ENCODE peak calls at places on chromosomes 7 and 10, in seven cellular contexts. One of them, this sample, is unnamed.
A peak's percentile ranks its signal among the peaks of the same experiment; 100 is the strongest.

GRCh38 chr7:33262476-33262875 is 133.1 kb downstream of the BBS9 start:
- DNase-seq in LoVo: no peak
- DNase-seq in NCI-H2029: no peak
- DNase-seq in hepatic stellate cell: no peak
- DNase-seq in stimulated activated CD4-positive, alpha-beta T cell treated with anti-CD3 and anti-CD28 coated beads, Interleukin-15, amount 100 ng/mL, for 1 hour: no peak
- DNase-seq in NCI-H460: no peak
- DNase-seq in astrocyte of the cerebellum: no peak
- DNase-seq in this sample: no peak

GRCh38 chr10:30463944-30464451 is 30.0 kb downstream of the MAP3K8 start:
- DNase-seq in hepatic stellate cell: peak; percentile 12
- DNase-seq in LoVo: no peak
- DNase-seq in NCI-H460: no peak
- DNase-seq in stimulated activated CD4-positive, alpha-beta T cell treated with anti-CD3 and anti-CD28 coated beads, Interleukin-15, amount 100 ng/mL, for 1 hour: no peak
- DNase-seq in astrocyte of the cerebellum: no peak
- DNase-seq in NCI-H2029: no peak
- DNase-seq in this sample: no peak

GRCh38 chr7:116354171-116354545 is 143.8 kb downstream of the TES start:
- DNase-seq in stimulated activated CD4-positive, alpha-beta T cell treated with anti-CD3 and anti-CD28 coated beads, Interleukin-15, amount 100 ng/mL, for 1 hour: no peak
- DNase-seq in astrocyte of the cerebellum: peak; percentile 90
- DNase-seq in NCI-H2029: no peak
- DNase-seq in NCI-H460: peak; percentile 44
- DNase-seq in hepatic stellate cell: no peak
- DNase-seq in LoVo: no peak
- DNase-seq in this sample: peak; percentile 23

GRCh38 chr7:133315332-133316040 is 62.6 kb downstream of the EXOC4 start:
- DNase-seq in NCI-H460: no peak
- DNase-seq in NCI-H2029: no peak
- DNase-seq in LoVo: no peak
- DNase-seq in stimulated activated CD4-positive, alpha-beta T cell treated with anti-CD3 and anti-CD28 coated beads, Interleukin-15, amount 100 ng/mL, for 1 hour: no peak
- DNase-seq in hepatic stellate cell: peak; percentile 10
- DNase-seq in astrocyte of the cerebellum: peak; percentile 64
- DNase-seq in this sample: peak; percentile 26

GRCh38 chr10:10432306-10433035 is 585.2 kb upstream of the CELF2 start:
- DNase-seq in NCI-H460: no peak
- DNase-seq in LoVo: no peak
- DNase-seq in NCI-H2029: no peak
- DNase-seq in hepatic stellate cell: no peak
- DNase-seq in astrocyte of the cerebellum: no peak
- DNase-seq in stimulated activated CD4-positive, alpha-beta T cell treated with anti-CD3 and anti-CD28 coated beads, Interleukin-15, amount 100 ng/mL, for 1 hour: no peak
- DNase-seq in this sample: no peak

GRCh38 chr10:118800920-118801319 is 46.1 kb upstream of the CACUL1 start:
- DNase-seq in NCI-H460: peak; percentile 12
- DNase-seq in astrocyte of the cerebellum: no peak
- DNase-seq in NCI-H2029: no peak
- DNase-seq in stimulated activated CD4-positive, alpha-beta T cell treated with anti-CD3 and anti-CD28 coated beads, Interleukin-15, amount 100 ng/mL, for 1 hour: no peak
- DNase-seq in hepatic stellate cell: no peak
- DNase-seq in LoVo: no peak
- DNase-seq in this sample: no peak

GRCh38 chr7:155206286-155207020 is 91.2 kb upstream of the INSIG1 start:
- DNase-seq in astrocyte of the cerebellum: peak; percentile 43
- DNase-seq in LoVo: no peak
- DNase-seq in hepatic stellate cell: no peak
- DNase-seq in stimulated activated CD4-positive, alpha-beta T cell treated with anti-CD3 and anti-CD28 coated beads, Interleukin-15, amount 100 ng/mL, for 1 hour: no peak
- DNase-seq in NCI-H2029: no peak
- DNase-seq in NCI-H460: no peak
- DNase-seq in this sample: no peak

GRCh38 chr10:4661572-4662255 is 164.3 kb upstream of the AKR1E2 start:
- DNase-seq in NCI-H2029: no peak
- DNase-seq in LoVo: no peak
- DNase-seq in astrocyte of the cerebellum: no peak
- DNase-seq in NCI-H460: no peak
- DNase-seq in stimulated activated CD4-positive, alpha-beta T cell treated with anti-CD3 and anti-CD28 coated beads, Interleukin-15, amount 100 ng/mL, for 1 hour: no peak
- DNase-seq in hepatic stellate cell: no peak
- DNase-seq in this sample: no peak

GRCh38 chr10:115937756-115938032 is 335.3 kb downstream of the GFRA1 start:
- DNase-seq in hepatic stellate cell: no peak
- DNase-seq in NCI-H460: no peak
- DNase-seq in NCI-H2029: no peak
- DNase-seq in LoVo: no peak
- DNase-seq in astrocyte of the cerebellum: no peak
- DNase-seq in stimulated activated CD4-positive, alpha-beta T cell treated with anti-CD3 and anti-CD28 coated beads, Interleukin-15, amount 100 ng/mL, for 1 hour: no peak
- DNase-seq in this sample: no peak

GRCh38 chr10:119625570-119626280 is 25.5 kb upstream of the BAG3 start:
- DNase-seq in astrocyte of the cerebellum: no peak
- DNase-seq in LoVo: no peak
- DNase-seq in hepatic stellate cell: no peak
- DNase-seq in stimulated activated CD4-positive, alpha-beta T cell treated with anti-CD3 and anti-CD28 coated beads, Interleukin-15, amount 100 ng/mL, for 1 hour: no peak
- DNase-seq in NCI-H2029: no peak
- DNase-seq in NCI-H460: no peak
- DNase-seq in this sample: no peak

GRCh38 chr7:137930616-137931015 is 71.3 kb downstream of the CREB3L2 start:
- DNase-seq in stimulated activated CD4-positive, alpha-beta T cell treated with anti-CD3 and anti-CD28 coated beads, Interleukin-15, amount 100 ng/mL, for 1 hour: no peak
- DNase-seq in NCI-H2029: no peak
- DNase-seq in LoVo: no peak
- DNase-seq in astrocyte of the cerebellum: no peak
- DNase-seq in hepatic stellate cell: peak; percentile 41
- DNase-seq in NCI-H460: no peak
- DNase-seq in this sample: peak; percentile 18

GRCh38 chr7:18019562-18019961 is 8.1 kb downstream of the PRPS1L1 start:
- DNase-seq in hepatic stellate cell: peak; percentile 31
- DNase-seq in astrocyte of the cerebellum: no peak
- DNase-seq in LoVo: peak; percentile 80
- DNase-seq in NCI-H460: peak; percentile 22
- DNase-seq in stimulated activated CD4-positive, alpha-beta T cell treated with anti-CD3 and anti-CD28 coated beads, Interleukin-15, amount 100 ng/mL, for 1 hour: no peak
- DNase-seq in NCI-H2029: no peak
- DNase-seq in this sample: peak; percentile 28

GRCh38 chr7:40551685-40552576 is 417.1 kb downstream of the SUGCT start:
- DNase-seq in stimulated activated CD4-positive, alpha-beta T cell treated with anti-CD3 and anti-CD28 coated beads, Interleukin-15, amount 100 ng/mL, for 1 hour: no peak
- DNase-seq in astrocyte of the cerebellum: no peak
- DNase-seq in hepatic stellate cell: peak; percentile 15
- DNase-seq in NCI-H460: no peak
- DNase-seq in NCI-H2029: no peak
- DNase-seq in LoVo: no peak
- DNase-seq in this sample: peak; percentile 16